ENCODE peak calls at places on chromosomes 2 and 18, in six cellular contexts. K is stomach, T is tibial nerve, D is A549, I is upper lobe of left lung, Q is HepG2. M is an unnamed sample.
A peak's percentile ranks its signal among the peaks of the same experiment; 100 is the strongest.

GRCh38 chr2:26606847-26607190 is 34.3 kb downstream of the CIB4 start:
- DNase-seq in K (peak; percentile 43), T (no peak), D (no peak), I (no peak), Q (no peak), M (no peak)

GRCh38 chr2:53519925-53520629 is 247.5 kb upstream of the CHAC2 start:
- DNase-seq in K (no peak), T (no peak), D (no peak), I (no peak), Q (no peak), M (no peak)

GRCh38 chr2:233387667-233388528 is 33.6 kb downstream of the DGKD start:
- DNase-seq in K (peak; percentile 88), T (peak; percentile 82), D (peak; percentile 66), I (peak; percentile 79), Q (peak; percentile 85), M (peak; percentile 97)

GRCh38 chr18:63963610-63964256 is 6.1 kb upstream of the SERPINB8 start:
- DNase-seq in K (peak; percentile 57), T (no peak), D (no peak), I (no peak), Q (peak; percentile 55), M (no peak)

GRCh38 chr18:38545071-38545470 is 979.5 kb upstream of the CELF4 start:
- DNase-seq in K (no peak), T (no peak), D (no peak), I (no peak), Q (peak; percentile 24), M (no peak)

GRCh38 chr2:234858134-234858533 is 93.7 kb upstream of the SH3BP4 start:
- DNase-seq in K (no peak), T (no peak), D (no peak), I (no peak), Q (no peak), M (no peak)

GRCh38 chr2:112600634-112601033 is 16.2 kb downstream of the CHCHD5 start:
- DNase-seq in K (no peak), T (no peak), D (no peak), I (no peak), Q (no peak), M (no peak)

GRCh38 chr18:36511791-36512352 is 214.4 kb downstream of the FHOD3 start:
- DNase-seq in K (no peak), T (no peak), D (no peak), I (no peak), Q (no peak), M (peak; percentile 59)

GRCh38 chr2:221779614-221780067 is 207.5 kb upstream of the EPHA4 start:
- DNase-seq in K (no peak), T (no peak), D (no peak), I (no peak), Q (no peak), M (no peak)
- TF ChIP-seq EP300 in K (no peak), T (no peak), D (no peak), I (no peak), Q (no peak), M (no peak)

GRCh38 chr2:102927854-102928267 is 166.0 kb downstream of the TMEM182 start:
- DNase-seq in K (no peak), T (no peak), D (no peak), I (no peak), Q (no peak), M (no peak)
- TF ChIP-seq EP300 in K (no peak), T (no peak), D (no peak), I (no peak), Q (no peak), M (no peak)

DNA sequence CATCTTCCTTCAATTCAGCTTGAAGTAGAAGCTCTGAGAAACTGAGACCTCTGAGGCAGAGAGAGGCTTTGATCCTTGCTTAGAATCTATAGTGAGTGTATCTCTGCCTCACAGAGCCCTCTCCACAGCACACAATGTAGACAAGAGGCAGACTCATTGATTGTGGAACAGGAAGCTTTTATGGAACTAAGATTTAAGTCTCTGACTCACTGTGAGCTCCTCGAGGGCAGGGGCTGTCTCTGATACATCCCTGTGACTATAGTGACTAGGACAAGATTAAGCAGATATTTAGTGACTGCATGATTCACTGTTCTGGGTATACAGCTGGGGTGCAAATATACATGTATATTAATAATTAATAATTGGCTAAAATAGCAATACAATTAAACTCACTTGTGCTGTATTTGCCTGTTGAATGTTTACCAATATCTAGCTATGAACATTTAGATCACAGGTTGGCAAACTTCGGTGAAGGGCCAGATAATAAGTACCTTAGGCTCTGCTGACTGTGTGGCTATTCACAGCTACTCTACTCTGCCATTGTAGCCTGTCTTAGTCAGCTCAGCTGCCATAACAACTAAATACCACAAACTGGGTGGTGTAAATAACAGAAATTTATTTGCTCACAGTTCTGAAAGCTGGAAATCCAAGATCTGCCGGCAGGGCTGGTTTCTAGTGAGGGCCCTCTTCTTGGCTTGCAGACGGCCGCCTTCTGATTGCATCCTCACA is 54.4 kb downstream of the ARHGEF4 start:
- DNase-seq in K (no peak), T (no peak), D (no peak), I (no peak), Q (no peak), M (no peak)
- TF ChIP-seq EP300 in K (no peak), T (no peak), D (no peak), I (no peak), Q (no peak), M (no peak)

GRCh38 chr2:222451270-222451674 is 26.9 kb downstream of the SGPP2 start:
- DNase-seq in K (no peak), T (no peak), D (no peak), I (no peak), Q (no peak), M (no peak)
- TF ChIP-seq EP300 in K (no peak), T (no peak), D (no peak), I (no peak), Q (no peak), M (no peak)

DNA sequence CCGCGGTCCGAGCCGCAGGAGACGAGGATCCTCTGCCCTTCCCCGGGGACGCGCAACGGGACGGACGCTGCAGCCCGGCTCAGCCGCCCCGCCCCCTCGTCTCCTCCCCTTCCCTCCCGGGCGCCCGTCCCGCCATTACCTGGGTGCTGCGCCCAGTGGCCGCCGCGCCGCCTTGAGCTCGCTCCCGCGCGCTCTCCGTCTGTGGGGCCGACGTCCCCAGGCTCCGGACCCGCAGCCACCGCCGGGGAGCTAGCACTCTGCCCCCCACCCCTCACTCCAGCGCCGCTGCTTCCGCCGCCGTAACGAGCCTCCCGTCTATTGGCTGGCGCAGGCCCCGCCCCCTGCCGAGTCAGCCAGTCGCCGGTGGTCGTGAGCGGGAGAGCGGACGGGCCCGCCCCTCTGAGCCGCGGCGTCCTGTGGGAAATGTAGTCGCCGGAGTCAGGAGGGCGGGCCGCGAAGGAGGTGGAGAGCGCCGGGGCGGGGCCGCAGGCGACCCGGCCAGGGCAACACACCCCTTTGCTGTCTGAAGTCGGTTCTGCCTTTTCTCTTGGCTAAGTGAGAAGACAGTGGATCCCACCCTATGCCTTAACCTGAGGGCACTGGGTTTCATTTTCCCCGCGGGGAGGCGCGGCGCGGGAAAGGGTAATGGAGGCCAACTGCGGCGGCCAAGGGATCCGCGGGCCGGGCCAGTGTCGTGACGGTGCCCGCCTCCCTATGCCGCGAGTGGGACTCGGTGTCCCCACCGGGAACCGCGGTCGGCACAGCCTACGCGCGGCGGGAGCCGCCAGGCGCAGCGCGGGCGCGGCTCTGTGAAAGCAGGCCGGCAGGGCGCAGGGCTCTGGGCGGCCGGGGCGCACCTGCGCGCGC is at the start of gene SAP130:
- DNase-seq in K (peak; percentile 99), T (peak; percentile 98), D (peak; percentile 84), I (peak; percentile 100), Q (peak; percentile 93), M (peak; percentile 98)
- TF ChIP-seq EP300 in K (no peak), T (peak; percentile 62), D (no peak), I (no peak), Q (no peak), M (no peak)

GRCh38 chr18:59927246-59927825 is 27.5 kb downstream of the PMAIP1 start:
- DNase-seq in K (no peak), T (no peak), D (no peak), I (no peak), Q (no peak), M (no peak)
- TF ChIP-seq EP300 in K (no peak), T (no peak), D (no peak), I (no peak), Q (no peak), M (no peak)

M was measured in ovary.